ENCODE peak calls at places on chromosomes 2 and 18, in four cellular contexts. M is MM.1S, E is A549, U is tibial artery. D is an unnamed sample.

GRCh38 chr2:4502230-4502843 is 799.0 kb downstream of the DCDC2C start:
- DNase-seq in E (no peak), M (no peak), U (no peak), D (no peak)

GRCh38 chr2:37367984-37368383 is 23.6 kb downstream of the QPCT start:
- DNase-seq in M (no peak), U (no peak), E (no peak), D (no peak)

GRCh38 chr2:170967553-170967952 is 38.5 kb downstream of the GORASP2 start:
- DNase-seq in U (no peak), E (no peak), M (no peak), D (no peak)

GRCh38 chr2:166573393-166573792 is 79.3 kb upstream of the SCN7A start:
- DNase-seq in M (no peak), E (no peak), U (no peak), D (no peak)

GRCh38 chr2:237873961-237874551 is 14.6 kb downstream of the RAMP1 start:
- DNase-seq in U (peak; percentile 64), E (no peak), M (no peak), D (peak; percentile 72)

GRCh38 chr2:135664623-135665068 is 77.0 kb upstream of the UBXN4 start:
- DNase-seq in M (peak; percentile 13), U (no peak), E (no peak), D (no peak)

GRCh38 chr2:30147715-30148611 is 1.2 kb downstream of the YPEL5 start:
- DNase-seq in E (peak; percentile 74), U (peak; percentile 88), M (peak; percentile 68), D (peak; percentile 95)

GRCh38 chr2:112483047-112483473 is 1.1 kb downstream of the TTL start:
- DNase-seq in E (peak; percentile 77), U (no peak), M (no peak), D (no peak)

GRCh38 chr2:64405476-64406406 is 48.2 kb upstream of the LGALSL start:
- DNase-seq in E (no peak), M (no peak), U (no peak), D (no peak)

GRCh38 chr18:69968073-69968472 is 20.4 kb upstream of the CD226 start:
- DNase-seq in E (no peak), M (no peak), U (no peak), D (no peak)

GRCh38 chr2:239157766-239158165 is 243.1 kb downstream of the HDAC4 start:
- DNase-seq in U (peak; percentile 56), E (peak; percentile 47), M (peak; percentile 80), D (peak; percentile 85)

GRCh38 chr2:137229834-137230233 is 464.5 kb downstream of the THSD7B start:
- DNase-seq in U (no peak), E (no peak), M (no peak), D (no peak)

GRCh38 chr2:149080964-149081363 is 42.5 kb downstream of the LYPD6B start:
- DNase-seq in M (no peak), U (no peak), E (no peak), D (no peak)

GRCh38 chr2:29123584-29124349 is 8.6 kb downstream of the CLIP4 start:
- DNase-seq in E (peak; percentile 81), M (no peak), U (no peak), D (no peak)

GRCh38 chr2:239305771-239306170 is 95.0 kb downstream of the HDAC4 start:
- DNase-seq in E (no peak), M (no peak), U (peak; percentile 56), D (no peak)

DNA sequence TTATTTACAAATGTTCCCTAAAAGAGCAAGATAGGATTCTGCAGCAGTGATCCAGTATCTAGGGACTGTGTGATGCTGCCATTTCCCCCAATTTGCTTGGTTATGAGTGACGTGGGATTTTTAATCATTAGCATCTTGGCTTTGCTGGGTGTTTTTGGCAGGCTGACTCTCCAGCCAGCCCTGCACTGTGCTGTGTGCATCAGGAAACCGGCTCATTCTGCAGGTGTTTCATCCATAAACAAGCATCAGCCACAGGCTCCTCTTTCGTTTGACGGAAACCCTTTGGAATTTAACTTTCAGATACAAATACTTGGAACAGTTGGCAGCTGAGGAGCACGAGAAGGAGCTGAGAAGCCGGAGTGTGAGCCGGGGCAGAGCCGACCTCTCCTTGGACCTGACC is 135.9 kb downstream of the TPGS2 start:
- DNase-seq in U (no peak), E (no peak), M (no peak), D (no peak)
- H3K4me3 ChIP-seq in U (no peak overlapping the region), E (no peak overlapping the region), M (no peak overlapping the region), D (no peak overlapping the region)

GRCh38 chr18:63306819-63307554 is 12.6 kb downstream of the BCL2 start:
- DNase-seq in E (no peak), U (no peak), M (no peak), D (no peak)

GRCh38 chr18:63309422-63309821 is 10.1 kb downstream of the BCL2 start:
- DNase-seq in M (no peak), U (no peak), E (no peak), D (no peak)

GRCh38 chr18:63306249-63306648 is 13.3 kb downstream of the BCL2 start:
- DNase-seq in U (no peak), E (no peak), M (no peak), D (no peak)

GRCh38 chr18:63311481-63312409 is 7.8 kb downstream of the BCL2 start:
- DNase-seq in E (no peak), M (no peak), U (no peak), D (no peak)

GRCh38 chr18:63307555-63308200 is 11.9 kb downstream of the BCL2 start:
- DNase-seq in E (no peak), U (no peak), M (no peak), D (no peak)
- H3K4me1 ChIP-seq in E (no peaks in the 10 kb centered on the region), U (peaks cover 44% of the 10 kb centered on the region), M (no peaks in the 10 kb centered on the region), D (no peaks in the 10 kb centered on the region)

DNA sequence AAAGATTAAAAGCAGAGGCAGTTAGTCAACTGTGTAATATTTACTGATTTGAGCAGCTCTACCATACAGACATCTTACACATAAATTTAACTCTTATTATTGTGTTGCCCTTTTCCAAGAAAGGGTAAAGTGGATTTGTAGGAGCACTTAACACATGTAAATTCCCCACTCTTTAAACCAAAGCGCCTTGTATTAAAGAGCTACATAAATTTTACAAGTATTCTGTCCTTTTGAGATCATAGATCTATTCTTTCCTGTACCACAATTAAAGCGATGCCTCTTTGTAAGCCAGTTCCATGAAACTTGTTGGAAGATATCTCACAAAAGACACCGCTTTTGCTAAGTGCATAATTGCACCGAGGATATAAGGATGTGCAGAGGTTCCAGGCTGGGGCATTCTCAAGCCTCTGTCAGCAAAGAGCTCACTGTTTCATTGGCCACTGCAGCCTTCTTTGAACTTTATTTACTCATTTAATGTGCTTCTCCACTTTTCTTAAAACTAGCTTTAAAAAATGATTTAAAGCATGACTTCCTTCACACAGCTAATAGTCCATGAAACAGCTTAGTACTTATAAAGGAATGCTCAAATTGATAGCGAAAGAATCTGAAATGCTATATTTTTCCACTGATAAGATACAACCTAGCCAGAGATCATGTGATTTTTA is 520.0 kb upstream of the TCF4 start:
- DNase-seq in M (no peak), U (no peak), E (no peak), D (no peak)
- H3K27ac ChIP-seq in M (no peak overlapping the region), U (no peak overlapping the region), E (no peak overlapping the region), D (no peak overlapping the region)

GRCh38 chr2:10494351-10495066 is 46.4 kb upstream of the ODC1 start:
- DNase-seq in U (no peak), E (no peak), M (no peak), D (no peak)

GRCh38 chr2:10493075-10493635 is 45.0 kb upstream of the ODC1 start:
- DNase-seq in M (no peak), E (no peak), U (no peak), D (no peak)

GRCh38 chr2:10495988-10496313 is 47.8 kb upstream of the ODC1 start:
- DNase-seq in U (no peak), M (no peak), E (no peak), D (no peak)

GRCh38 chr2:10495311-10495987 is 47.3 kb upstream of the ODC1 start:
- DNase-seq in E (no peak), M (no peak), U (no peak), D (no peak)

GRCh38 chr2:10493636-10494281 is 45.6 kb upstream of the ODC1 start:
- DNase-seq in M (peak; percentile 64), U (peak; percentile 54), E (peak; percentile 95), D (peak; percentile 88)
- H3K4me3 ChIP-seq in M (no peak overlapping the region), U (no peak overlapping the region), E (peak overlapping the region; percentile 7), D (no peak overlapping the region)

GRCh38 chr2:177532567-177532966 is 140.0 kb downstream of the AGPS start:
- DNase-seq in M (no peak), U (no peak), E (no peak), D (no peak)
- H3K4me1 ChIP-seq in M (no peaks in the 10 kb centered on the region), U (no peaks in the 10 kb centered on the region), E (no peaks in the 10 kb centered on the region), D (no peaks in the 10 kb centered on the region)

DNA sequence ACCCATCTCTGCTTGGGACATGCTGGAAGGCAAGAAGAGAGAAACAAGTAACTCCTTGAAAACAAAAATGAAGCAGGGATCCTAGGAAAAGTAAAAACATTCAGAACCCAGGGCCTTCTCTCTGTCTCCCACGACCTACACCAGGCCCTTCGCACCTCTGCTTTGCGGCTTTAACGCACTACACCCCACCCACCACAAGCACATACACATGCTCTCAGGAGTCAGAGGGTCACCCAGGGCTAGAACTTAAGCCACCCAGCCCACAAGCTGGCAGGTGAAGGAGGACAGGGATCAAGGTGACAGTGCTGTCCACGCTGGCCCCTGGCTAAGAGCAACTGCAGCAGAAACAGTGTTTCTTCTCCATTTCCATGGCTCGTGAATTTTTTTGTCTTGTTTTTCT is 72.2 kb downstream of the BCL11A start:
- DNase-seq in E (no peak), U (no peak), M (no peak), D (no peak)
- H3K27ac ChIP-seq in E (no peak overlapping the region), U (no peak overlapping the region), M (no peak overlapping the region), D (no peak overlapping the region)